ENCODE peak calls at places on chromosomes 11 and 22, in six cellular contexts. One of them, this sample, is unnamed.

GRCh38 chr11:28442113-28442512 is 333.9 kb downstream of the METTL15 start:
- DNase-seq in GM12878: no peak
- DNase-seq in K562: no peak
- DNase-seq in A549: no peak
- DNase-seq in HepG2: no peak
- DNase-seq in endothelial cell of umbilical vein: no peak
- DNase-seq in this sample: no peak

GRCh38 chr11:118152552-118153471 is at the start of gene SCN4B:
- DNase-seq in GM12878: no peak
- DNase-seq in K562: peak
- DNase-seq in A549: peak
- DNase-seq in HepG2: no peak
- DNase-seq in endothelial cell of umbilical vein: peak
- DNase-seq in this sample: peak

GRCh38 chr11:36361901-36362391 is 65.9 kb downstream of the PRR5L start:
- DNase-seq in GM12878: no peak
- DNase-seq in K562: no peak
- DNase-seq in A549: no peak
- DNase-seq in HepG2: no peak
- DNase-seq in endothelial cell of umbilical vein: no peak
- DNase-seq in this sample: no peak

GRCh38 chr11:118046964-118047700 is 29.7 kb upstream of the TMPRSS4 start:
- DNase-seq in GM12878: no peak
- DNase-seq in K562: no peak
- DNase-seq in A549: no peak
- DNase-seq in HepG2: no peak
- DNase-seq in endothelial cell of umbilical vein: no peak
- DNase-seq in this sample: no peak

GRCh38 chr22:50076646-50077624 is 8.3 kb downstream of the MLC1 start:
- DNase-seq in GM12878: no peak
- DNase-seq in K562: no peak
- DNase-seq in A549: no peak
- DNase-seq in HepG2: no peak
- DNase-seq in endothelial cell of umbilical vein: no peak
- DNase-seq in this sample: peak

GRCh38 chr11:132114185-132114584 is 743.8 kb downstream of the NTM start:
- DNase-seq in GM12878: no peak
- DNase-seq in K562: no peak
- DNase-seq in A549: no peak
- DNase-seq in HepG2: no peak
- DNase-seq in endothelial cell of umbilical vein: peak
- DNase-seq in this sample: peak

GRCh38 chr11:2768471-2769408 is 68.9 kb upstream of the KCNQ1OT1 start:
- DNase-seq in GM12878: no peak
- DNase-seq in K562: peak
- DNase-seq in A549: peak
- DNase-seq in HepG2: no peak
- DNase-seq in endothelial cell of umbilical vein: no peak
- DNase-seq in this sample: peak

GRCh38 chr22:36291831-36292740 is 39.2 kb downstream of the APOL1 start:
- DNase-seq in GM12878: no peak
- DNase-seq in K562: no peak
- DNase-seq in A549: no peak
- DNase-seq in HepG2: no peak
- DNase-seq in endothelial cell of umbilical vein: no peak
- DNase-seq in this sample: no peak

GRCh38 chr11:125370561-125371389 is 125.3 kb downstream of the FEZ1 start:
- DNase-seq in GM12878: no peak
- DNase-seq in K562: no peak
- DNase-seq in A549: no peak
- DNase-seq in HepG2: no peak
- DNase-seq in endothelial cell of umbilical vein: no peak
- DNase-seq in this sample: no peak

GRCh38 chr11:75202195-75202594 is 38.4 kb upstream of the TPBGL start:
- DNase-seq in GM12878: no peak
- DNase-seq in K562: no peak
- DNase-seq in A549: no peak
- DNase-seq in HepG2: no peak
- DNase-seq in endothelial cell of umbilical vein: no peak
- DNase-seq in this sample: no peak

GRCh38 chr11:1939006-1939626 is 8.0 kb upstream of the MRPL23 start:
- DNase-seq in GM12878: no peak
- DNase-seq in K562: no peak
- DNase-seq in A549: no peak
- DNase-seq in HepG2: no peak
- DNase-seq in endothelial cell of umbilical vein: no peak
- DNase-seq in this sample: no peak

GRCh38 chr11:2377511-2378443 is 667 bp downstream of the CD81 start:
- DNase-seq in GM12878: no peak
- DNase-seq in K562: peak
- DNase-seq in A549: peak
- DNase-seq in HepG2: no peak
- DNase-seq in endothelial cell of umbilical vein: peak
- DNase-seq in this sample: peak

GRCh38 chr11:92180664-92181251 is 43.9 kb upstream of the FAT3 start:
- DNase-seq in GM12878: no peak
- DNase-seq in K562: no peak
- DNase-seq in A549: no peak
- DNase-seq in HepG2: no peak
- DNase-seq in endothelial cell of umbilical vein: no peak
- DNase-seq in this sample: no peak

GRCh38 chr11:46588131-46588530 is 5.7 kb downstream of the AMBRA1 start:
- DNase-seq in GM12878: no peak
- DNase-seq in K562: no peak
- DNase-seq in A549: no peak
- DNase-seq in HepG2: no peak
- DNase-seq in endothelial cell of umbilical vein: no peak
- DNase-seq in this sample: no peak

GRCh38 chr11:94315664-94316063 is 11.3 kb downstream of the IZUMO1R start:
- DNase-seq in GM12878: no peak
- DNase-seq in K562: no peak
- DNase-seq in A549: no peak
- DNase-seq in HepG2: no peak
- DNase-seq in endothelial cell of umbilical vein: no peak
- DNase-seq in this sample: no peak

GRCh38 chr11:100908746-100909145 is 220.9 kb downstream of the PGR start:
- DNase-seq in GM12878: no peak
- DNase-seq in K562: no peak
- DNase-seq in A549: no peak
- DNase-seq in HepG2: no peak
- DNase-seq in endothelial cell of umbilical vein: no peak
- DNase-seq in this sample: no peak

GRCh38 chr22:44738347-44738715 is 14.0 kb upstream of the ARHGAP8 start:
- DNase-seq in GM12878: no peak
- DNase-seq in K562: peak
- DNase-seq in A549: no peak
- DNase-seq in HepG2: peak
- DNase-seq in endothelial cell of umbilical vein: no peak
- DNase-seq in this sample: no peak

GRCh38 chr11:39772525-39773137 is 1686.8 kb downstream of the LRRC4C start:
- DNase-seq in GM12878: no peak
- DNase-seq in K562: no peak
- DNase-seq in A549: no peak
- DNase-seq in HepG2: no peak
- DNase-seq in endothelial cell of umbilical vein: no peak
- DNase-seq in this sample: no peak

GRCh38 chr22:49298834-49299750 is 528.6 kb downstream of the BRD1 start:
- DNase-seq in GM12878: no peak
- DNase-seq in K562: no peak
- DNase-seq in A549: no peak
- DNase-seq in HepG2: no peak
- DNase-seq in endothelial cell of umbilical vein: no peak
- DNase-seq in this sample: no peak

GRCh38 chr11:62823677-62824076 is 8.2 kb downstream of the STX5 start:
- DNase-seq in GM12878: no peak
- DNase-seq in K562: no peak
- DNase-seq in A549: no peak
- DNase-seq in HepG2: no peak
- DNase-seq in endothelial cell of umbilical vein: no peak
- DNase-seq in this sample: no peak

GRCh38 chr11:114061053-114062049 is 1.8 kb downstream of the ZBTB16 start:
- DNase-seq in GM12878: no peak
- DNase-seq in K562: peak
- DNase-seq in A549: no peak
- DNase-seq in HepG2: no peak
- DNase-seq in endothelial cell of umbilical vein: peak
- DNase-seq in this sample: peak

GRCh38 chr22:27881404-27881803 is 37.7 kb downstream of the PITPNB start:
- DNase-seq in GM12878: no peak
- DNase-seq in K562: no peak
- DNase-seq in A549: no peak
- DNase-seq in HepG2: no peak
- DNase-seq in endothelial cell of umbilical vein: peak
- DNase-seq in this sample: no peak

GRCh38 chr11:61345170-61345610 is 12.2 kb downstream of the TKFC start:
- DNase-seq in GM12878: no peak
- DNase-seq in K562: no peak
- DNase-seq in A549: no peak
- DNase-seq in HepG2: no peak
- DNase-seq in endothelial cell of umbilical vein: no peak
- DNase-seq in this sample: no peak

GRCh38 chr11:120554771-120555432 is 43.4 kb downstream of the GRIK4 start:
- DNase-seq in GM12878: no peak
- DNase-seq in K562: no peak
- DNase-seq in A549: no peak
- DNase-seq in HepG2: no peak
- DNase-seq in endothelial cell of umbilical vein: peak
- DNase-seq in this sample: peak

GRCh38 chr11:72306186-72306585 is 62.2 kb upstream of the PHOX2A start:
- DNase-seq in GM12878: no peak
- DNase-seq in K562: no peak
- DNase-seq in A549: no peak
- DNase-seq in HepG2: no peak
- DNase-seq in endothelial cell of umbilical vein: no peak
- DNase-seq in this sample: no peak

GRCh38 chr11:10139081-10139480 is 154.9 kb downstream of the SBF2 start:
- DNase-seq in GM12878: no peak
- DNase-seq in K562: no peak
- DNase-seq in A549: no peak
- DNase-seq in HepG2: no peak
- DNase-seq in endothelial cell of umbilical vein: no peak
- DNase-seq in this sample: no peak

GRCh38 chr11:66232769-66233168 is 35.7 kb upstream of the RAB1B start:
- DNase-seq in GM12878: no peak
- DNase-seq in K562: no peak
- DNase-seq in A549: no peak
- DNase-seq in HepG2: no peak
- DNase-seq in endothelial cell of umbilical vein: no peak
- DNase-seq in this sample: no peak
- TF ChIP-seq MYC in GM12878: no peak
- TF ChIP-seq MYC in K562: no peak
- TF ChIP-seq MYC in A549: no peak
- TF ChIP-seq MYC in HepG2: no peak
- TF ChIP-seq MYC in endothelial cell of umbilical vein: no peak
- TF ChIP-seq MYC in this sample: no peak

GRCh38 chr22:25495286-25495685 is 69.2 kb upstream of the GRK3 start:
- DNase-seq in GM12878: no peak
- DNase-seq in K562: no peak
- DNase-seq in A549: no peak
- DNase-seq in HepG2: no peak
- DNase-seq in endothelial cell of umbilical vein: no peak
- DNase-seq in this sample: no peak
- TF ChIP-seq MAX in GM12878: no peak
- TF ChIP-seq MAX in K562: no peak
- TF ChIP-seq MAX in A549: no peak
- TF ChIP-seq MAX in HepG2: no peak
- TF ChIP-seq MAX in endothelial cell of umbilical vein: no peak
- TF ChIP-seq MAX in this sample: no peak

GRCh38 chr11:87137711-87138110 is 100.0 kb downstream of the TMEM135 start:
- DNase-seq in GM12878: no peak
- DNase-seq in K562: no peak
- DNase-seq in A549: no peak
- DNase-seq in HepG2: no peak
- DNase-seq in endothelial cell of umbilical vein: no peak
- DNase-seq in this sample: no peak
- TF ChIP-seq POLR2A in GM12878: no peak
- TF ChIP-seq POLR2A in K562: no peak
- TF ChIP-seq POLR2A in A549: no peak
- TF ChIP-seq POLR2A in HepG2: no peak
- TF ChIP-seq POLR2A in endothelial cell of umbilical vein: no peak
- TF ChIP-seq POLR2A in this sample: no peak

GRCh38 chr22:40347300-40347699 is 1.0 kb downstream of the ADSL start:
- DNase-seq in GM12878: no peak
- DNase-seq in K562: no peak
- DNase-seq in A549: no peak
- DNase-seq in HepG2: no peak
- DNase-seq in endothelial cell of umbilical vein: no peak
- DNase-seq in this sample: no peak

GRCh38 chr22:40345801-40346177 is 511 bp upstream of the ADSL start:
- DNase-seq in GM12878: no peak
- DNase-seq in K562: peak
- DNase-seq in A549: no peak
- DNase-seq in HepG2: peak
- DNase-seq in endothelial cell of umbilical vein: no peak
- DNase-seq in this sample: peak

GRCh38 chr22:40346178-40347064 is at the start of gene ADSL:
- DNase-seq in GM12878: peak
- DNase-seq in K562: peak
- DNase-seq in A549: peak
- DNase-seq in HepG2: peak
- DNase-seq in endothelial cell of umbilical vein: peak
- DNase-seq in this sample: peak

GRCh38 chr22:40345271-40345670 is 1.0 kb upstream of the ADSL start:
- DNase-seq in GM12878: no peak
- DNase-seq in K562: no peak
- DNase-seq in A549: no peak
- DNase-seq in HepG2: no peak
- DNase-seq in endothelial cell of umbilical vein: no peak
- DNase-seq in this sample: peak

DNA sequence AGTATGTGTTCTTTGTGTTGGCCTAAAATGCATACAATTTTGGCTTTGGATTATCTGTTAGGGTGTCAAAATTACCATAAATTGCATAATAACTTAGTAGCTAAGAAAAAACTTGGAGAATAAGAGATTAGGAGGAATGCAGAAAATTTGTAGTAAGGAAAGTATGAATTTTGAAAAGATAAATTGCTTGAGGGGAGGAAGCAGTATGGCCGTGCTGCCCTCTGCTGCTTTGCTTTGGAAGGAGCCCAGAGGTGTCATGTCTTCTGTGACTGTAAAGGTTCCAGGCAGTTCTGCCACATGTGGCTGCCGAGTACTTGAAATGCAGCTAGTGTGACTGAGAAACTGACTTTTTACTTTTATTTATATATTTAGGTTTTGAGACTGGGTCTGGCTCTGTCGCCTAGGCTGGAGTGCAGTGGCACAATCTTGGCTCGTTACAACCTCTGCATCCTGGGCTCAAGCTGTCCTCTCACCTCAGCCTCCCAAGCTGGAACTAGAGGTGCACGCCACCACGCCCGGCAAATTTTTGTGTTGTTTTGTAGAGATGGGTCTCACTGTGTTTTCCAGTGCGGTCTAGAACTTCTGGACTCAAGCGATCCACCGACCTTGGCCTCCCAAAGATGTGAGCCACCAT is 1.8 kb downstream of the ADSL start:
- DNase-seq in GM12878: no peak
- DNase-seq in K562: peak
- DNase-seq in A549: peak
- DNase-seq in HepG2: peak
- DNase-seq in endothelial cell of umbilical vein: peak
- DNase-seq in this sample: peak
- TF ChIP-seq MYC in GM12878: no peak
- TF ChIP-seq MYC in K562: no peak
- TF ChIP-seq MYC in A549: no peak
- TF ChIP-seq MYC in HepG2: no peak
- TF ChIP-seq MYC in endothelial cell of umbilical vein: no peak
- TF ChIP-seq MYC in this sample: peak

GRCh38 chr22:29842740-29843139 is 4.7 kb upstream of the ASCC2 start:
- DNase-seq in GM12878: no peak
- DNase-seq in K562: no peak
- DNase-seq in A549: peak
- DNase-seq in HepG2: peak
- DNase-seq in endothelial cell of umbilical vein: peak
- DNase-seq in this sample: no peak
- TF ChIP-seq MAX in GM12878: no peak
- TF ChIP-seq MAX in K562: no peak
- TF ChIP-seq MAX in A549: peak
- TF ChIP-seq MAX in HepG2: no peak
- TF ChIP-seq MAX in endothelial cell of umbilical vein: no peak
- TF ChIP-seq MAX in this sample: no peak

This sample was measured in NB4.